ENCODE peak calls at places on chromosomes 12 and 14, in eight cellular contexts. T is foreskin fibroblast; W is mammary epithelial cell; A is naive thymus-derived CD8-positive, alpha-beta T cell; F is A549; S is RWPE1; U is kidney epithelial cell; B is AG20443. E is an unnamed sample.
A peak's percentile ranks its signal among the peaks of the same experiment; 100 is the strongest.

GRCh38 chr12:75257510-75257909 is 47.9 kb upstream of the KCNC2 start:
- DNase-seq in T (no peak), W (no peak), A (no peak), F (no peak), S (no peak), U (no peak), B (no peak), E (no peak)

GRCh38 chr12:5716221-5716620 is 228.8 kb downstream of the ANO2 start:
- DNase-seq in T (no peak), W (no peak), A (no peak), F (no peak), S (no peak), U (peak; percentile 52), B (peak; percentile 75), E (no peak)

GRCh38 chr14:80275208-80275850 is 64.0 kb upstream of the DIO2 start:
- DNase-seq in T (no peak), W (peak; percentile 41), A (no peak), F (no peak), S (peak; percentile 9), U (no peak), B (peak; percentile 14), E (no peak)

GRCh38 chr12:64335886-64336466 is 54.6 kb downstream of the C12orf56 start:
- DNase-seq in T (no peak), W (no peak), A (no peak), F (no peak), S (no peak), U (no peak), B (no peak), E (no peak)

GRCh38 chr12:132555686-132556085 is 54.7 kb downstream of the LRCOL1 start:
- DNase-seq in T (no peak), W (no peak), A (no peak), F (no peak), S (no peak), U (no peak), B (no peak), E (no peak)

GRCh38 chr12:43310596-43310995 is 241.4 kb downstream of the ADAMTS20 start:
- DNase-seq in T (no peak), W (no peak), A (no peak), F (no peak), S (no peak), U (no peak), B (no peak), E (no peak)

GRCh38 chr14:34931206-34931605 is 51.6 kb upstream of the SRP54 start:
- DNase-seq in T (peak; percentile 26), W (peak; percentile 8), A (peak; percentile 19), F (no peak), S (no peak), U (no peak), B (peak; percentile 18), E (peak; percentile 23)

GRCh38 chr12:132479938-132480619 is 9.9 kb upstream of the FBRSL1 start:
- DNase-seq in T (no peak), W (no peak), A (no peak), F (no peak), S (no peak), U (no peak), B (no peak), E (no peak)

GRCh38 chr12:131038961-131039360 is 85.3 kb downstream of the ADGRD1 start:
- DNase-seq in T (no peak), W (no peak), A (no peak), F (no peak), S (no peak), U (no peak), B (no peak), E (no peak)

GRCh38 chr14:79468491-79468890 is 742.8 kb downstream of the DIO2 start:
- DNase-seq in T (no peak), W (no peak), A (no peak), F (no peak), S (no peak), U (no peak), B (no peak), E (no peak)

GRCh38 chr12:1670815-1671268 is 20.0 kb upstream of the ADIPOR2 start:
- DNase-seq in T (no peak), W (peak; percentile 40), A (no peak), F (no peak), S (no peak), U (no peak), B (no peak), E (no peak)

GRCh38 chr12:94818970-94819369 is 168.6 kb upstream of the TMCC3 start:
- DNase-seq in T (no peak), W (no peak), A (no peak), F (no peak), S (no peak), U (no peak), B (no peak), E (no peak)

GRCh38 chr12:77337327-77337726 is 272.0 kb upstream of the E2F7 start:
- DNase-seq in T (no peak), W (no peak), A (no peak), F (no peak), S (no peak), U (no peak), B (no peak), E (no peak)

GRCh38 chr14:32947792-32948191 is 9.1 kb downstream of the NPAS3 start:
- DNase-seq in T (no peak), W (no peak), A (no peak), F (no peak), S (no peak), U (no peak), B (no peak), E (no peak)

GRCh38 chr12:117120787-117121186 is 21.6 kb upstream of the TESC start:
- DNase-seq in T (no peak), W (no peak), A (no peak), F (no peak), S (no peak), U (no peak), B (no peak), E (no peak)

GRCh38 chr14:90661881-90662280 is 154.3 kb downstream of the TTC7B start:
- DNase-seq in T (no peak), W (no peak), A (no peak), F (no peak), S (no peak), U (no peak), B (no peak), E (no peak)

E was measured in effector memory CD8-positive, alpha-beta T cell.